ENCODE peak calls at places on chromosomes 6 and 20, in four cellular contexts. W is AG08395, O is right cardiac atrium, M is epithelial cell of esophagus. S is an unnamed sample.

GRCh38 chr20:43955244-43956191 is 40.9 kb downstream of the TOX2 start:
- DNase-seq in W (peak), M (peak), O (no peak), S (peak)

GRCh38 chr6:157060440-157060949 is 262.8 kb downstream of the TMEM242 start:
- DNase-seq in W (peak), O (no peak), M (no peak), S (peak)

GRCh38 chr6:1445650-1446645 is 56.6 kb downstream of the FOXF2 start:
- DNase-seq in O (no peak), M (no peak), W (no peak), S (no peak)

GRCh38 chr6:56804996-56805395 is 149.9 kb upstream of the BEND6 start:
- DNase-seq in W (peak), O (no peak), M (peak), S (peak)

GRCh38 chr6:26571592-26572296 is 25.0 kb upstream of the ABT1 start:
- DNase-seq in M (peak), O (peak), W (peak), S (peak)

GRCh38 chr6:111468329-111469012 is 14.5 kb downstream of the REV3L start:
- DNase-seq in W (no peak), M (peak), O (no peak), S (no peak)

GRCh38 chr20:53738039-53738944 is 144.7 kb upstream of the ZNF217 start:
- DNase-seq in O (peak), M (peak), W (peak), S (peak)

GRCh38 chr20:20699144-20699543 is 13.3 kb downstream of the RALGAPA2 start:
- DNase-seq in O (no peak), M (no peak), W (no peak), S (no peak)

GRCh38 chr6:7087491-7087979 is 20.2 kb upstream of the RREB1 start:
- DNase-seq in M (no peak), W (no peak), O (no peak), S (no peak)

GRCh38 chr20:48035961-48036731 is 250.9 kb upstream of the SULF2 start:
- DNase-seq in W (no peak), O (no peak), M (peak), S (no peak)

GRCh38 chr6:13327691-13328075 is 654 bp downstream of the TBC1D7 start:
- DNase-seq in O (no peak), M (no peak), W (no peak), S (no peak)

GRCh38 chr6:81901589-81901988 is 149.1 kb upstream of the TENT5A start:
- DNase-seq in O (peak), W (no peak), M (no peak), S (peak)

GRCh38 chr6:3326981-3327380 is 68.2 kb downstream of the PSMG4 start:
- DNase-seq in O (no peak), W (no peak), M (no peak), S (no peak)

S was measured in fibroblast of gingiva.